ENCODE peak calls at places on chromosomes 4 and X, in four cellular contexts. N is nucleus accumbens, D is GM13977, Q is SHP77. R is an unnamed sample.

GRCh38 chr4:93394488-93395185 is 433.9 kb upstream of the ATOH1 start:
- DNase-seq in N (no peak), D (no peak), Q (no peak), R (no peak)

GRCh38 chr4:5391492-5391891 is 316.9 kb downstream of the EVC2 start:
- DNase-seq in N (no peak), D (no peak), Q (no peak), R (no peak)

GRCh38 chr4:3473943-3474335 is 10.8 kb downstream of the DOK7 start:
- DNase-seq in N (no peak), D (no peak), Q (no peak), R (no peak)

GRCh38 chr4:80266902-80267380 is 477 bp downstream of the FGF5 start:
- DNase-seq in N (no peak), D (no peak), Q (no peak), R (no peak)

GRCh38 chrX:139113682-139114081 is 402.2 kb upstream of the FGF13 start:
- DNase-seq in N (no peak), D (no peak), Q (no peak), R (no peak)

GRCh38 chr4:169033660-169034059 is 23.6 kb upstream of the CBR4 start:
- DNase-seq in N (no peak), D (no peak), Q (peak), R (no peak)

GRCh38 chr4:156677136-156677535 is 294.5 kb downstream of the PDGFC start:
- DNase-seq in N (no peak), D (no peak), Q (no peak), R (no peak)

GRCh38 chr4:98827661-98828060 is 101.3 kb downstream of the EIF4E start:
- DNase-seq in N (no peak), D (no peak), Q (no peak), R (no peak)

GRCh38 chrX:9902651-9903050 is 64.5 kb upstream of the CLDN34 start:
- DNase-seq in N (no peak), D (no peak), Q (no peak), R (peak)

GRCh38 chr4:114393295-114394038 is 205.1 kb upstream of the UGT8 start:
- DNase-seq in N (no peak), D (no peak), Q (no peak), R (no peak)

GRCh38 chrX:70030242-70030823 is 19.4 kb downstream of the AWAT2 start:
- DNase-seq in N (no peak), D (peak), Q (peak), R (peak)